ENCODE peak calls at places on chromosomes 2 and 18, in eight cellular contexts. M, Y, C, F, Z, H, X and E are unnamed samples.

GRCh38 chr2:207975910-207976309 is 49.4 kb downstream of the PLEKHM3 start:
- DNase-seq in Y (no peak), F (no peak), Z (no peak), X (no peak), M (no peak), C (no peak), H (no peak), E (no peak)

GRCh38 chr2:97662895-97663625 is 784 bp downstream of the ACTR1B start:
- DNase-seq in H (peak), Z (peak), F (peak), Y (peak), C (peak), X (peak), M (peak), E (peak)

GRCh38 chr18:22378672-22379282 is 38.9 kb downstream of the CTAGE1 start:
- DNase-seq in Z (no peak), X (no peak), M (peak), F (no peak), Y (peak), H (peak), C (peak), E (no peak)

GRCh38 chr2:158128168-158128973 is 26.7 kb downstream of the UPP2 start:
- DNase-seq in M (no peak), Z (no peak), C (no peak), F (no peak), Y (peak), X (no peak), H (peak), E (no peak)

GRCh38 chr2:73232471-73233153 is 427 bp downstream of the PRADC1 start:
- DNase-seq in C (no peak), H (peak), F (peak), Z (no peak), M (peak), Y (peak), X (peak), E (peak)

GRCh38 chr2:28475088-28475580 is 20.7 kb upstream of the PLB1 start:
- DNase-seq in Y (no peak), F (no peak), H (no peak), C (no peak), Z (no peak), X (no peak), M (no peak), E (no peak)

GRCh38 chr2:165827219-165827920 is 33.3 kb upstream of the GALNT3 start:
- DNase-seq in Z (no peak), F (no peak), M (no peak), X (no peak), H (no peak), C (no peak), Y (no peak), E (no peak)

GRCh38 chr2:239396881-239397681 is 3.7 kb downstream of the HDAC4 start:
- DNase-seq in Y (peak), H (peak), M (peak), Z (no peak), X (no peak), C (no peak), F (peak), E (no peak)

GRCh38 chr2:212940816-212941215 is 210.6 kb downstream of the IKZF2 start:
- DNase-seq in X (peak), H (peak), Z (no peak), M (peak), Y (no peak), F (no peak), C (peak), E (no peak)

GRCh38 chr2:32697156-32697555 is 69.3 kb downstream of the TTC27 start:
- DNase-seq in Y (no peak), X (no peak), C (peak), H (no peak), Z (no peak), M (no peak), F (no peak), E (no peak)

GRCh38 chr2:219607931-219608330 is 10.3 kb downstream of the STK11IP start:
- DNase-seq in Y (no peak), Z (no peak), M (no peak), C (no peak), H (no peak), X (no peak), F (no peak), E (no peak)

GRCh38 chr2:106115250-106115649 is 78.9 kb downstream of the UXS1 start:
- DNase-seq in Y (peak), C (peak), F (no peak), H (no peak), M (peak), Z (no peak), X (no peak), E (no peak)

GRCh38 chr2:48566582-48566981 is 36.6 kb downstream of the STON1 start:
- DNase-seq in Y (peak), M (no peak), F (no peak), H (peak), C (peak), X (no peak), Z (no peak), E (no peak)

GRCh38 chr2:96940026-96940601 is 46.3 kb downstream of the FAM178B start:
- DNase-seq in Y (no peak), M (no peak), Z (no peak), X (no peak), F (no peak), H (no peak), C (no peak), E (no peak)

GRCh38 chr2:151241224-151241623 is 20.4 kb downstream of the RBM43 start:
- DNase-seq in C (peak), M (no peak), Z (no peak), Y (no peak), X (no peak), H (no peak), F (no peak), E (no peak)

GRCh38 chr2:96138146-96139145 is at the start of gene ASTL:
- DNase-seq in Z (no peak), C (peak), Y (peak), X (no peak), F (no peak), M (peak), H (peak), E (no peak)

GRCh38 chr2:44953686-44953976 is 12.1 kb downstream of the SIX3 start:
- DNase-seq in H (no peak), F (no peak), Z (no peak), X (no peak), Y (no peak), M (no peak), C (no peak), E (no peak)

GRCh38 chr2:217573565-217573964 is 429.2 kb downstream of the TNS1 start:
- DNase-seq in H (no peak), X (no peak), C (peak), F (no peak), Y (peak), M (peak), Z (no peak), E (no peak)

GRCh38 chr2:160241251-160242137 is 41.4 kb upstream of the ITGB6 start:
- DNase-seq in X (peak), H (peak), Z (no peak), C (peak), Y (peak), F (peak), M (peak), E (no peak)

GRCh38 chr2:173145454-173145853 is 69.8 kb downstream of the MAP3K20 start:
- DNase-seq in H (no peak), Z (no peak), M (no peak), Y (no peak), F (no peak), C (no peak), X (no peak), E (no peak)

GRCh38 chr2:207316906-207317305 is 151.2 kb upstream of the KLF7 start:
- DNase-seq in F (no peak), H (no peak), C (no peak), Z (no peak), Y (no peak), M (no peak), X (no peak), E (no peak)

GRCh38 chr2:29187926-29188325 is 72.7 kb downstream of the CLIP4 start:
- DNase-seq in M (no peak), Y (no peak), Z (no peak), C (peak), F (no peak), H (no peak), X (no peak), E (no peak)

GRCh38 chr18:79411614-79412526 is 16.1 kb downstream of the NFATC1 start:
- DNase-seq in X (no peak), H (no peak), Y (no peak), C (no peak), F (no peak), Z (no peak), M (peak), E (no peak)

GRCh38 chr18:79784965-79785770 is 12.6 kb upstream of the KCNG2 start:
- DNase-seq in C (peak), F (peak), X (no peak), H (no peak), M (no peak), Z (no peak), Y (no peak), E (no peak)

GRCh38 chr2:64325852-64326577 is 127.9 kb upstream of the LGALSL start:
- DNase-seq in Z (peak), M (no peak), X (no peak), Y (no peak), F (no peak), H (no peak), C (no peak), E (no peak)

GRCh38 chr18:56431551-56431950 is 206.8 kb downstream of the TXNL1 start:
- DNase-seq in Z (no peak), X (no peak), H (peak), C (peak), Y (no peak), M (no peak), F (no peak), E (no peak)

DNA sequence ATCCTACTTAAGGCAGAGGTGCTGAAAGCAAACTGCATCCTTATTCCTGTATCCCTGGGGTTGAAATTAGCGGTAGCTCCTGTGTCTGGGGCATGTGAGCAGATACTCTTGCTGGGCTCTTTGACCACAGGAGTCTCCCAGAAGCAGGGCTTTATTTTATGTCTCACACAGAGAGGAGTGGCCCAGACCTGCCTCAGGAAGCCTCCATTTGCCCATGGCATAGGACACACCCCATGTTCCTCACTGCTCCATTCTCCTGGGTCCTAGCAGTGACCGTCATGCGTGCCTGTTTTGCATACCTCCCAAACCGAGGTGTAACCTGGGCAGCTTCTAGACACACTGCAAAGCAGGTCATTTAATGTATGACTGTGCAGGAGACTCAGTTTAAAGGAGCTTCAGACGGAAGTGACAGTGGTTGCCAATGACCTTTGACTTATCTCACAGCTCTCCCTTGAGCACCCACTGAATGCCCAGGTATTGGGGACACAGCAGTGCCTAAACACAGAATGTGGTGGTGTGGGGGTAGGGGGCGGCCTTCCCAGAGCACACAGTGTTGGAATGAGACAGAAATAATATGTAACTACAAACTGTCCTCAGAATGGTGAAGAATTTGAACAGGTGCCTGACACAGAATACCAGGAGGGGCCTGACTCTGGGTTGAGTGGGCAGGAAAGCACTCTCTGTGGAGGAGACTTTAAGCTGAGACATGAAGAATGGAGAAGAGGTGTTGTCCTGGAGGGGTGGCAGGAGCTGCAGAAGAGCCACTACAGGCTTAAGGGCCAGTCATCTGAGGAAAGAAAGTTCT is 3.7 kb downstream of the TMEM37 start:
- DNase-seq in C (no peak), M (no peak), Y (no peak), Z (no peak), H (no peak), X (no peak), F (no peak), E (no peak)
- TF ChIP-seq POLR2A in C (no peak), M (no peak), Y (no peak), Z (no peak), H (no peak), X (no peak), F (no peak), E (no peak)

GRCh38 chr2:417662-418061 is 129.8 kb upstream of the ALKAL2 start:
- DNase-seq in X (peak), Z (no peak), F (no peak), H (no peak), C (no peak), M (no peak), Y (no peak), E (no peak)

GRCh38 chr2:421406-421805 is 133.5 kb upstream of the ALKAL2 start:
- DNase-seq in X (no peak), C (no peak), F (no peak), M (no peak), Y (no peak), H (no peak), Z (no peak), E (no peak)

DNA sequence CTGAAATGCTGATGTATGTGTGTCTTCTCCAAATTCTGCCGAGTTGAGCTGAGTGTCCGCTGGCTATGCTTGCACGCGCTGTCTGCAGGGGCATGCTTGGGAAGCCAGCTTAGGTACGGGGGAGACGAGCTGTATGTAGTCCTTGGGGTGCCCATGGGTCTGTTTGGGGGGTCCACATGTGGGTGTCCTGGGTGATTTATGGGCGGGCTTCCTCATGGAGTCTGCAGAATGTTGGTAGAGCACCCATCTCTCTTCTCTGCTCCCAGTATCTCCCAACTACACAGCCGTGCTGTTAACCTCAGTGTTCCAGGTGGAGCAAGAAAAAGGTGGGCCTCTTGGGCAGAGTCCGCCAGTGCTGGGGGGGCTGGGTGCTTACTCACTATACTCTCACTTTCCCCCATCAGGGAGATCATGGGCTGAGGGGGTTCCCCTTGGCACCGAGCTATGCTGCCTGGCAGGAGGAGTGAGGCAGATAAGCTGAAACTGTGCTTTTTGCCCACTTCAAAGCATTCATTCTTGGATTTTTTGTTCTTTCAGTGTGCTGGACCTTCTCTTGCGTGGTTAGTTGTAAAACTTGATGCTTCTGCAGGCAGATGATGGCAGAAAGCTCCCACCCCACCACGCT is 128.2 kb upstream of the ALKAL2 start:
- DNase-seq in X (no peak), Z (no peak), F (no peak), C (no peak), M (no peak), Y (no peak), H (no peak), E (no peak)
- H3K27ac ChIP-seq in X (no peak), Z (no peak), F (no peak), C (no peak), M (no peak), Y (no peak), H (no peak), E (no peak)

DNA sequence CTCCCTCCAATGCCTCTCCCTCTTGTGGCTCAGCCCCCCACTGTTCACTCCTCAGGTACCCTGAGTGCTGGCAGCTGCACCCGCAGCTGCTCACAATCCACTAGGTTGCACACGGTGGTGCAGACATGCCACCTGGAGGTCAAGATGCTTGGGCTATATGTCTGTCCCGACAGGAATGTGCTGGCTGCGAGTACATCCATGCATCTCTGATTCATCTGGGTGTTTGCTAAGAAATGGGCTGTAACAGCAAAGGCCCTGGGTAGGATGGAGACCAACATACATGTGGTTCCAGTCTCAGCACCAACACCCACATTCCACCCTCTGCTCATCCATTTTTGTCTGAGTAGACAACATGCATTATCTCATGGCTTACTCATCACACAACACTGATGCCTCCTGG is 31.3 kb downstream of the ANKMY1 start:
- DNase-seq in F (no peak), Z (no peak), M (no peak), C (no peak), Y (no peak), X (no peak), H (no peak), E (no peak)
- TF ChIP-seq POLR2A in F (no peak), Z (no peak), M (no peak), C (no peak), Y (no peak), X (no peak), H (no peak), E (no peak)

GRCh38 chr2:55225481-55226020 is 6.5 kb downstream of the CLHC1 start:
- DNase-seq in Y (no peak), F (no peak), Z (no peak), M (no peak), H (no peak), X (no peak), C (no peak), E (no peak)
- H3K27ac ChIP-seq in Y (no peak), F (no peak), Z (no peak), M (no peak), H (no peak), X (no peak), C (no peak), E (no peak)

DNA sequence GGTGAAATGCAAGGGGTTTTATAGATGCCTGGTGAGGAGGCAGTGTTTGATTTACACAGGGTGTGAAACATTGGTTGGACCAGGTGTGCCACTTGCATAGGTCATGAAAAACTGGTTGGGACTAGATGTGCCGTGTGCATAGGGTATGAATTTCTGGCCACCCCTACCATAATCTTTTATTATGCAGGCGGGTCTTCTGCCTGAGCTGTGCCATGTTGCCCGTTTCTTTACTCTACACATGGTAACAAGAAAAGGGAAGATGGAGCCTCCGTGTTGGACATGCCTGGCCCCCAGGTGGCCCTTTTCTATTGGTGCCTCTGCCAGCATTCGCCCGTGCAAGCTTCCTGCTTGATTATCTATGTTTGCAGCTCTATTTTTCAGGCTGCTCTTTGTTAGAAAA is 805.4 kb downstream of the TRIB2 start:
- DNase-seq in Y (no peak), M (no peak), H (peak), C (no peak), X (no peak), Z (no peak), F (no peak), E (no peak)
- TF ChIP-seq POLR2A in Y (no peak), M (no peak), H (peak), C (no peak), X (no peak), Z (no peak), F (no peak), E (no peak)

GRCh38 chr2:201246280-201246679 is 14.1 kb upstream of the CASP8 start:
- DNase-seq in F (no peak), C (no peak), H (no peak), Y (no peak), M (no peak), X (no peak), Z (no peak), E (no peak)
- H3K27ac ChIP-seq in F (no peak), C (no peak), H (no peak), Y (no peak), M (no peak), X (peak), Z (no peak), E (no peak)

GRCh38 chr2:10043256-10043905 is at the start of gene KLF11:
- DNase-seq in H (peak), X (peak), C (peak), F (peak), M (peak), Y (peak), Z (no peak), E (peak)
- TF ChIP-seq POLR2A in H (no peak), X (no peak), C (peak), F (no peak), M (peak), Y (no peak), Z (no peak), E (peak)